ENCODE peak calls at places on chromosomes 11 and 22, in seven cellular contexts. T is Calu3; B is PC-9; L is left kidney; O is brain microvascular endothelial cell; U is stimulated activated CD8-positive, alpha-beta memory T cell treated with anti-CD3 and anti-CD28 coated beads, Interleukin-2, amount 100 ng/mL, for 1 hour; E is kidney epithelial cell. G is an unnamed sample.
A peak's percentile ranks its signal among the peaks of the same experiment; 100 is the strongest.

GRCh38 chr11:116876656-116877055 is 39.2 kb upstream of the APOA1 start:
- DNase-seq in T (no peak), B (no peak), L (no peak), O (no peak), U (no peak), E (no peak), G (no peak)

GRCh38 chr11:68956142-68956541 is 24.6 kb downstream of the MRGPRD start:
- DNase-seq in T (no peak), B (no peak), L (peak; percentile 57), O (no peak), U (no peak), E (no peak), G (no peak)

GRCh38 chr22:38843201-38843715 is 570 bp downstream of the NPTXR start:
- DNase-seq in T (peak; percentile 70), B (peak; percentile 64), L (peak; percentile 94), O (peak; percentile 22), U (peak; percentile 27), E (no peak), G (no peak)

GRCh38 chr11:79438631-79439429 is 2.0 kb downstream of the TENM4 start:
- DNase-seq in T (no peak), B (no peak), L (peak; percentile 63), O (no peak), U (no peak), E (no peak), G (no peak)

GRCh38 chr22:27620367-27621154 is 181.0 kb downstream of the MN1 start:
- DNase-seq in T (peak; percentile 44), B (peak; percentile 90), L (no peak), O (no peak), U (no peak), E (no peak), G (no peak)

GRCh38 chr11:117819096-117820040 is 5.2 kb downstream of the FXYD2 start:
- DNase-seq in T (peak; percentile 80), B (peak; percentile 63), L (peak; percentile 95), O (peak; percentile 66), U (no peak), E (no peak), G (peak; percentile 64)

GRCh38 chr11:13629752-13630151 is 38.7 kb upstream of the FAR1 start:
- DNase-seq in T (no peak), B (no peak), L (no peak), O (no peak), U (no peak), E (no peak), G (no peak)

GRCh38 chr11:126791446-126791845 is 209.1 kb downstream of the KIRREL3 start:
- DNase-seq in T (no peak), B (no peak), L (no peak), O (no peak), U (no peak), E (no peak), G (no peak)

GRCh38 chr22:22235564-22235963 is 9.0 kb upstream of the VPREB1 start:
- DNase-seq in T (peak; percentile 42), B (peak; percentile 40), L (peak; percentile 93), O (no peak), U (peak; percentile 14), E (no peak), G (no peak)

GRCh38 chr11:16012125-16012751 is 344.1 kb downstream of the SOX6 start:
- DNase-seq in T (no peak), B (no peak), L (peak; percentile 24), O (peak; percentile 16), U (no peak), E (no peak), G (no peak)

GRCh38 chr22:25091449-25091848 is 108.2 kb upstream of the CRYBB3 start:
- DNase-seq in T (no peak), B (no peak), L (no peak), O (no peak), U (no peak), E (no peak), G (no peak)

GRCh38 chr11:108608548-108608947 is 15.0 kb upstream of the EXPH5 start:
- DNase-seq in T (no peak), B (no peak), L (no peak), O (no peak), U (no peak), E (no peak), G (no peak)

GRCh38 chr11:126029805-126030204 is 32.9 kb downstream of the CDON start:
- DNase-seq in T (no peak), B (no peak), L (no peak), O (no peak), U (no peak), E (no peak), G (no peak)

GRCh38 chr11:34263462-34264186 is 94.2 kb downstream of the ABTB2 start:
- DNase-seq in T (peak; percentile 89), B (peak; percentile 99), L (peak; percentile 29), O (peak; percentile 19), U (no peak), E (peak; percentile 87), G (peak; percentile 96)

GRCh38 chr22:41659941-41660340 is 28.7 kb downstream of the SNU13 start:
- DNase-seq in T (no peak), B (no peak), L (no peak), O (no peak), U (no peak), E (no peak), G (no peak)

GRCh38 chr11:85941380-85941973 is 86.3 kb downstream of the CCDC83 start:
- DNase-seq in T (peak; percentile 50), B (no peak), L (peak; percentile 61), O (peak; percentile 60), U (no peak), E (peak; percentile 12), G (no peak)

GRCh38 chr22:46864314-46865051 is 102.0 kb downstream of the TBC1D22A start:
- DNase-seq in T (no peak), B (peak; percentile 11), L (no peak), O (no peak), U (no peak), E (no peak), G (no peak)

GRCh38 chr22:17943533-17944204 is 80.7 kb downstream of the MICAL3 start:
- DNase-seq in T (no peak), B (no peak), L (peak; percentile 57), O (no peak), U (no peak), E (no peak), G (no peak)

GRCh38 chr11:68014157-68014965 is 4.2 kb downstream of the ALDH3B1 start:
- DNase-seq in T (peak; percentile 96), B (peak; percentile 96), L (no peak), O (peak; percentile 77), U (no peak), E (peak; percentile 66), G (peak; percentile 54)

GRCh38 chr11:65525659-65526480 is 987 bp downstream of the SCYL1 start:
- DNase-seq in T (no peak), B (no peak), L (no peak), O (no peak), U (no peak), E (no peak), G (no peak)

GRCh38 chr11:19374189-19374588 is 133.4 kb upstream of the E2F8 start:
- DNase-seq in T (no peak), B (peak; percentile 98), L (no peak), O (peak; percentile 90), U (no peak), E (peak; percentile 65), G (no peak)

GRCh38 chr11:57476883-57477506 is 16.7 kb downstream of the RTN4RL2 start:
- DNase-seq in T (peak; percentile 66), B (peak; percentile 64), L (peak; percentile 61), O (no peak), U (no peak), E (no peak), G (no peak)

GRCh38 chr11:8227156-8228152 is 36.2 kb downstream of the LMO1 start:
- DNase-seq in T (no peak), B (peak; percentile 90), L (no peak), O (no peak), U (no peak), E (peak; percentile 67), G (no peak)

GRCh38 chr22:27881404-27881803 is 37.7 kb downstream of the PITPNB start:
- DNase-seq in T (no peak), B (no peak), L (no peak), O (no peak), U (no peak), E (no peak), G (no peak)

GRCh38 chr11:122633219-122633829 is 22.2 kb upstream of the UBASH3B start:
- DNase-seq in T (peak; percentile 20), B (peak; percentile 64), L (peak; percentile 72), O (peak; percentile 71), U (no peak), E (no peak), G (peak; percentile 11)

GRCh38 chr22:19705181-19705934 is 8.9 kb upstream of the SEPTIN5 start:
- DNase-seq in T (no peak), B (no peak), L (no peak), O (no peak), U (no peak), E (no peak), G (no peak)

GRCh38 chr11:64313491-64314145 is 3.7 kb downstream of the TRMT112 start:
- DNase-seq in T (no peak), B (peak; percentile 33), L (no peak), O (no peak), U (no peak), E (no peak), G (no peak)

GRCh38 chr11:125153837-125154236 is 10.7 kb upstream of the PKNOX2 start:
- DNase-seq in T (no peak), B (no peak), L (no peak), O (no peak), U (no peak), E (no peak), G (no peak)